ENCODE peak calls at places on chromosomes 4 and X, in eight cellular contexts. X is pancreas, H is heart left ventricle, B is H1, L is psoas muscle, R is cardiac muscle cell, D is Peyer's patch, O is uterus. F is an unnamed sample.

GRCh38 chrX:105653891-105654290 is 168.4 kb upstream of the NRK start:
- DNase-seq in L (no peak), D (no peak), H (no peak), B (no peak), O (no peak), R (peak; percentile 16), X (no peak), F (no peak)

GRCh38 chr4:90753068-90753467 is 625.9 kb downstream of the CCSER1 start:
- DNase-seq in X (no peak), O (no peak), L (no peak), B (no peak), R (no peak), D (no peak), H (no peak), F (no peak)

GRCh38 chrX:37350034-37350365 is 836 bp downstream of the PRRG1 start:
- DNase-seq in L (no peak), H (no peak), X (peak; percentile 24), D (no peak), R (peak; percentile 30), B (no peak), O (no peak), F (no peak)

GRCh38 chr4:85928775-85929585 is 430.9 kb downstream of the MAPK10 start:
- DNase-seq in O (no peak), H (no peak), D (no peak), X (peak; percentile 22), L (no peak), B (no peak), R (peak; percentile 29), F (no peak)

GRCh38 chrX:12548746-12549145 is 242.5 kb upstream of the PRPS2 start:
- DNase-seq in B (peak; percentile 50), H (no peak), O (no peak), D (no peak), X (no peak), L (no peak), R (peak; percentile 53), F (no peak)

GRCh38 chr4:14787894-14788293 is 214.4 kb upstream of the CPEB2 start:
- DNase-seq in D (no peak), H (no peak), R (peak; percentile 40), O (no peak), B (no peak), X (no peak), L (no peak), F (peak; percentile 16)

GRCh38 chrX:44183329-44183728 is 160.1 kb downstream of the EFHC2 start:
- DNase-seq in L (no peak), B (no peak), X (no peak), O (no peak), D (no peak), H (no peak), R (no peak), F (no peak)

GRCh38 chr4:153467154-153467896 is 1.2 kb downstream of the TMEM131L start:
- DNase-seq in X (peak; percentile 91), H (peak; percentile 78), O (no peak), R (no peak), L (peak; percentile 75), D (peak; percentile 74), B (peak; percentile 79), F (no peak)

GRCh38 chrX:143664302-143664701 is 28.4 kb upstream of the SLITRK4 start:
- DNase-seq in O (no peak), X (no peak), L (no peak), R (peak; percentile 23), B (no peak), H (no peak), D (no peak), F (no peak)

GRCh38 chr4:16043820-16044554 is 39.8 kb downstream of the PROM1 start:
- DNase-seq in R (no peak), O (peak; percentile 23), B (no peak), L (no peak), X (no peak), H (no peak), D (no peak), F (no peak)

GRCh38 chrX:20116087-20116574 is 576 bp downstream of the MAP7D2 start:
- DNase-seq in D (no peak), O (no peak), L (no peak), H (no peak), X (no peak), R (no peak), B (peak; percentile 51), F (no peak)

GRCh38 chr4:76784237-76784636 is 113.7 kb downstream of the SOWAHB start:
- DNase-seq in D (no peak), B (no peak), R (no peak), O (no peak), X (no peak), L (no peak), H (no peak), F (no peak)

GRCh38 chr4:101102114-101102752 is 245.1 kb downstream of the PPP3CA start:
- DNase-seq in X (peak; percentile 19), L (peak; percentile 52), R (peak; percentile 93), H (peak; percentile 53), D (no peak), O (peak; percentile 21), B (no peak), F (no peak)

GRCh38 chr4:128812360-128812958 is 3.0 kb downstream of the JADE1 start:
- DNase-seq in X (peak; percentile 64), B (peak; percentile 69), O (no peak), H (no peak), L (no peak), D (no peak), R (peak; percentile 75), F (no peak)

GRCh38 chr4:77465271-77465670 is 140.3 kb upstream of the CXCL13 start:
- DNase-seq in B (peak; percentile 49), O (no peak), D (peak; percentile 58), L (no peak), R (peak; percentile 72), H (no peak), X (peak; percentile 20), F (peak; percentile 29)

GRCh38 chr4:76679691-76680090 is 218.3 kb downstream of the SOWAHB start:
- DNase-seq in D (no peak), X (no peak), O (no peak), L (no peak), R (no peak), H (no peak), B (no peak), F (no peak)

GRCh38 chrX:134501942-134502341 is 42.0 kb downstream of the HPRT1 start:
- DNase-seq in O (no peak), R (no peak), H (no peak), B (no peak), X (no peak), L (no peak), D (no peak), F (no peak)

GRCh38 chr4:38710053-38710452 is 46.1 kb downstream of the KLF3 start:
- DNase-seq in L (no peak), D (no peak), R (no peak), X (no peak), O (no peak), H (no peak), B (no peak), F (no peak)

GRCh38 chr4:25816591-25817058 is 46.2 kb downstream of the SEL1L3 start:
- DNase-seq in L (no peak), D (no peak), X (no peak), H (no peak), R (no peak), B (no peak), O (no peak), F (no peak)

GRCh38 chr4:5198586-5198985 is 147.3 kb downstream of the STK32B start:
- DNase-seq in X (no peak), L (no peak), H (no peak), O (no peak), D (no peak), R (no peak), B (no peak), F (no peak)

GRCh38 chr4:5203309-5203708 is 152.0 kb downstream of the STK32B start:
- DNase-seq in D (no peak), L (no peak), R (no peak), H (no peak), O (no peak), X (no peak), B (no peak), F (no peak)

GRCh38 chr4:5199912-5200311 is 148.6 kb downstream of the STK32B start:
- DNase-seq in B (no peak), H (no peak), O (no peak), D (no peak), L (no peak), X (no peak), R (no peak), F (no peak)

GRCh38 chr4:5200546-5200945 is 149.3 kb downstream of the STK32B start:
- DNase-seq in R (no peak), L (no peak), O (no peak), D (no peak), X (no peak), H (no peak), B (no peak), F (no peak)

GRCh38 chr4:5199142-5199541 is 147.9 kb downstream of the STK32B start:
- DNase-seq in D (no peak), X (no peak), H (no peak), O (no peak), B (no peak), R (no peak), L (no peak), F (no peak)
- H3K27me3 ChIP-seq in D (no peaks in the 10 kb centered on the region), X (no peaks in the 10 kb centered on the region), H (no peaks in the 10 kb centered on the region), O (no peaks in the 10 kb centered on the region), B (no peaks in the 10 kb centered on the region), R (no peaks in the 10 kb centered on the region), L (no peaks in the 10 kb centered on the region), F (no peaks in the 10 kb centered on the region)

DNA sequence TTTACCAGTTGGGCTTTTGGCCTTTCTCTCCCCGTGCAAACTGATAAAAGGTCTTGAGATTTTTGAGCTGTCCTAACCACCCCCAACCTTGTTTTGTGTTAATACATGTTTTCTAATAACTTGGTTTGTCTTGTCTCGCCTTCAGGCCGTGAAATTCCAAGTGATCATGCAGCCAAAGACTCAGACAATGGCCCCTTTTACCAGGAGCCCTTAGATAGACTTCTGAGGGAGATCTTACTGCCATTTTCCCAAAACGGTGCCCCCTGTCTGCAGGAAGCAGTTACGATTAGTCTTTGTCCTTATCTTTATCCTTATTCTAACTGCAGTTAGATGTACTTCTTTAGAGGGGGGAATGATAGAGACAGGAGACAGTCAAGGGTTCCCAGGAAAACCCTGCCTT is 245.3 kb upstream of the HDX start:
- DNase-seq in D (no peak), O (no peak), B (no peak), H (no peak), X (no peak), R (no peak), L (no peak), F (no peak)
- H3K27me3 ChIP-seq in D (no peaks in the 10 kb centered on the region), O (no peaks in the 10 kb centered on the region), B (no peaks in the 10 kb centered on the region), H (no peaks in the 10 kb centered on the region), X (no peaks in the 10 kb centered on the region), R (no peaks in the 10 kb centered on the region), L (no peaks in the 10 kb centered on the region), F (no peaks in the 10 kb centered on the region)

GRCh38 chrX:630922-631496 is 418 bp downstream of the SHOX start:
- DNase-seq in X (no peak), L (peak; percentile 51), D (no peak), B (peak; percentile 70), H (no peak), O (no peak), R (no peak), F (no peak)
- H3K27me3 ChIP-seq in X (no peaks in the 10 kb centered on the region), L (peaks cover 11% of the 10 kb centered on the region), D (peaks cover 48% of the 10 kb centered on the region), B (peaks cover 70% of the 10 kb centered on the region), H (peaks cover 59% of the 10 kb centered on the region), O (peaks cover 17% of the 10 kb centered on the region), R (peaks cover 94% of the 10 kb centered on the region), F (peaks cover 73% of the 10 kb centered on the region)

DNA sequence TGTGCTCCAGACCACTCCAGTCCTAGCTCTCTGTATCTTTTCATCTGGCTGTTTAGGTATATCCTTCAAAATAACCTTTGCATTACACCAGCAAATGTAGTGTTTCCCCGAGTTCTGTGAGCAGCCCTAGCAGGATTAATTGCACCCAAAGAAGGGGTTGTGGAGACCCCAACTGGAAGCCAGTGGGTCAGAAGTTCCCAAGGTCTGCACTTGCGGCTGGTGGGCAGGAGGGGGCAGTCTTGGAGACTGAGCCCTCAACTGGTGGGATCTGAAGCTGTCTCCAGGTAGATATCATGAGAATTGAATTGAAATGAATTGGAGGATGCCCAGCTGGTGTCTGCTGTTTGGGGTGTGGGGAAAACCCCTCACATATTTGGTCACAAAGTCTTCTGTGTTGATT is 1485.3 kb upstream of the TENM3 start:
- DNase-seq in O (no peak), X (no peak), D (no peak), L (no peak), B (peak; percentile 63), H (no peak), R (no peak), F (no peak)
- H3K27me3 ChIP-seq in O (no peaks in the 10 kb centered on the region), X (no peaks in the 10 kb centered on the region), D (no peaks in the 10 kb centered on the region), L (no peaks in the 10 kb centered on the region), B (no peaks in the 10 kb centered on the region), H (no peaks in the 10 kb centered on the region), R (no peaks in the 10 kb centered on the region), F (no peaks in the 10 kb centered on the region)